ENCODE peak calls at places on chromosomes 6 and 20, in five cellular contexts. R is body of pancreas, H is foreskin fibroblast, A is IMR-90, J is OCI-LY7. S is an unnamed sample.

GRCh38 chr6:121319112-121319553 is 15.1 kb downstream of the TBC1D32 start:
- DNase-seq in H (peak), J (no peak), A (peak), R (no peak), S (peak)

GRCh38 chr20:14800743-14801425 is 463.5 kb upstream of the FLRT3 start:
- DNase-seq in J (no peak), H (no peak), R (no peak), A (no peak), S (no peak)

GRCh38 chr20:63627700-63628245 is 872 bp upstream of the GMEB2 start:
- DNase-seq in H (no peak), J (no peak), A (no peak), R (no peak), S (no peak)

GRCh38 chr6:45423111-45423900 is 45.6 kb upstream of the SUPT3H start:
- DNase-seq in R (peak), J (no peak), A (no peak), H (peak), S (peak)

GRCh38 chr20:38873050-38873581 is 53.1 kb upstream of the FAM83D start:
- DNase-seq in A (no peak), H (no peak), J (peak), R (no peak), S (no peak)

GRCh38 chr6:140105857-140106256 is 731.4 kb upstream of the CITED2 start:
- DNase-seq in A (no peak), J (no peak), R (peak), H (peak), S (no peak)

GRCh38 chr6:52691718-52692117 is 20.8 kb downstream of the TMEM14A start:
- DNase-seq in H (no peak), J (no peak), R (no peak), A (peak), S (peak)

GRCh38 chr6:273441-274111 is 18.7 kb upstream of the DUSP22 start:
- DNase-seq in A (no peak), J (no peak), R (no peak), H (no peak), S (peak)

GRCh38 chr6:21555197-21555596 is 38.4 kb upstream of the SOX4 start:
- DNase-seq in J (no peak), H (no peak), A (no peak), R (no peak), S (no peak)

GRCh38 chr20:25390538-25391528 is at the start of gene ABHD12:
- DNase-seq in A (peak), R (peak), H (peak), J (peak), S (peak)

GRCh38 chr20:53595018-53595378 is 1.4 kb upstream of the ZNF217 start:
- DNase-seq in R (no peak), H (no peak), A (no peak), J (no peak), S (no peak)

GRCh38 chr6:104413767-104414166 is 446.0 kb downstream of the HACE1 start:
- DNase-seq in H (no peak), A (no peak), J (no peak), R (no peak), S (no peak)

DNA sequence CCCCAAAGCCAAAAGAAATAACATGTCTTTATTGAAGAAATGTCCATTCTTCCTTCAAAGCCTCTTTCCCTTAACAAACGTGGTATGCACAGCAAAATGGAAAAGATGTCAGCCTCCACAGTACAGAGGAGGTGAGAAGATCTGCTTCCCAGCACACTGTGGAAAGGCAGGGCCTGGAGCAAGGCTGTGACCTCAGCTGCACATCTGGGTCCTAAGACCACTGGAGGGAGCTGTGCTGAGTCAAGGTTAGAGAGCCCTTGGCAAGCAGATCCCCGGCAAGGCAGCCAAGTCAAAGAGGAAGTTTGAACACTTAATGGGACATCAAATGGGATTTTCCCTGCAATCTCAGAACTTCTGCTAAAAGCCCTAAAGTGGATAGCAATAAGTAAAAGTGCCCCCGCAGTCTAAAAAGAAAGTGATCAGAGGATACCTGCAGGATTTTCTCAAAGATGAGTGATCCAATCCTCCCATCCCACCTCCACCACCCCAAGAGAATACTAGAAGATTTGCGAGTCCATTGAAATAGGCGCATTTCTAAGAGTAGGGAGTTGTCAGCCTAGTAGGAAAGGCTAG is 39.4 kb downstream of the UNC5CL start:
- DNase-seq in R (peak), A (peak), H (peak), J (peak), S (peak)
- TF ChIP-seq CTCF in R (peak), A (peak), H (peak), J (peak), S (peak)

GRCh38 chr6:116223355-116223754 is 30.5 kb downstream of the TSPYL4 start:
- DNase-seq in R (no peak), J (no peak), H (no peak), A (no peak), S (no peak)
- H3K4me3 ChIP-seq in R (no peak), J (no peak), H (no peak), A (no peak), S (no peak)

GRCh38 chr6:168782211-168782729 is 341.3 kb downstream of the SMOC2 start:
- DNase-seq in A (no peak), R (no peak), H (no peak), J (no peak), S (no peak)
- TF ChIP-seq CTCF in A (no peak), R (no peak), H (no peak), J (no peak), S (no peak)

GRCh38 chr20:15965165-15965564 is 608.1 kb downstream of the KIF16B start:
- DNase-seq in R (no peak), A (no peak), J (no peak), H (no peak), S (no peak)

DNA sequence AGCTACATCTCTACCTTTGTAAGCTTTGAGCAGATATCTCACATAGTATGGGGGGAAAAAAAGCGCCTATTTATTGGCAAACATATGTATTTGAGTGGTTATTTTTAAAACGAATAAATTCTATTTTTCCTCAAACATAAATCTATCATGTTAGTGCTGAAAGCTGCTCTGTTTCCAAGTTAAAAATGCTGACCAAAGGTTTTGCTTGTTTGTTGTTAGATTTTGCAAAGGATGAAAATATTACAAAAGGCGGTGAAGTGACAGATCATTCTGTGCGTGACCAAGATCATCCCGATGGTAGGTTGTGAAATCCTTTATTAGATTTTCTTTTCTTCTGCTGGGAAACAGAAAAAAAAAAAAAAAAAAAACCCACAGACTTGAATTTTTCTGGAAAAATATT is 605.9 kb downstream of the KIF16B start:
- DNase-seq in J (no peak), A (no peak), R (no peak), H (no peak), S (no peak)
- H3K4me3 ChIP-seq in J (no peak), A (no peak), R (no peak), H (no peak), S (no peak)

S was measured in AG10803.